ENCODE peak calls at places on chromosome 17, in six cellular contexts. S is CD4-positive, CD25-positive, alpha-beta regulatory T cell; O is keratinocyte; H is tibial artery; J is cardiac muscle cell; F is MM.1S. G is an unnamed sample.

GRCh38 chr17:48636177-48637018 is 10.2 kb upstream of the HOXB9 start:
- DNase-seq in O (no peak), J (peak; percentile 66), S (no peak), H (peak; percentile 52), F (peak; percentile 96), G (peak; percentile 97)

GRCh38 chr17:40451420-40451819 is 8.2 kb downstream of the IGFBP4 start:
- DNase-seq in S (no peak), H (peak; percentile 89), F (no peak), J (peak; percentile 98), O (no peak), G (no peak)

GRCh38 chr17:15406081-15406480 is 61.3 kb downstream of the CDRT4 start:
- DNase-seq in F (no peak), J (peak; percentile 40), H (no peak), S (no peak), O (no peak), G (peak; percentile 73)

GRCh38 chr17:72606656-72607055 is 485.8 kb downstream of the SLC39A11 start:
- DNase-seq in J (no peak), O (no peak), F (no peak), S (no peak), H (no peak), G (no peak)

GRCh38 chr17:55887531-55887930 is 136.7 kb downstream of the PCTP start:
- DNase-seq in O (no peak), H (no peak), J (no peak), S (no peak), F (no peak), G (no peak)

GRCh38 chr17:39604911-39605491 is 2.7 kb downstream of the NEUROD2 start:
- DNase-seq in J (no peak), H (no peak), F (no peak), S (no peak), O (no peak), G (no peak)

GRCh38 chr17:35953720-35954119 is 10.2 kb upstream of the LYZL6 start:
- DNase-seq in O (no peak), J (no peak), S (no peak), H (no peak), F (no peak), G (no peak)

GRCh38 chr17:15048933-15049539 is 216.1 kb downstream of the PMP22 start:
- DNase-seq in H (no peak), F (no peak), S (no peak), J (no peak), O (no peak), G (no peak)

GRCh38 chr17:41322264-41322902 is 6.9 kb upstream of the KRTAP17-1 start:
- DNase-seq in J (peak; percentile 67), F (peak; percentile 58), O (no peak), H (no peak), S (peak; percentile 64), G (peak; percentile 54)

GRCh38 chr17:75902406-75902805 is 2.3 kb downstream of the MRPL38 start:
- DNase-seq in S (no peak), J (no peak), F (no peak), O (no peak), H (no peak), G (no peak)

GRCh38 chr17:18027280-18027679 is 11.7 kb downstream of the ATPAF2 start:
- DNase-seq in O (no peak), H (no peak), S (no peak), J (peak; percentile 19), F (no peak), G (no peak)

GRCh38 chr17:18031955-18032354 is 7.0 kb downstream of the ATPAF2 start:
- DNase-seq in F (no peak), J (peak; percentile 49), S (no peak), O (no peak), H (no peak), G (no peak)

GRCh38 chr17:18026408-18026776 is 12.6 kb downstream of the ATPAF2 start:
- DNase-seq in H (no peak), F (no peak), J (peak; percentile 88), S (no peak), O (no peak), G (no peak)

GRCh38 chr17:18028114-18028513 is 10.9 kb downstream of the ATPAF2 start:
- DNase-seq in O (no peak), S (no peak), F (no peak), J (no peak), H (no peak), G (no peak)

GRCh38 chr17:18028684-18029540 is 10.1 kb downstream of the ATPAF2 start:
- DNase-seq in O (no peak), F (no peak), H (no peak), J (no peak), S (no peak), G (no peak)
- H3K27ac ChIP-seq in O (peak overlapping the region; percentile 10), F (no peak overlapping the region), H (no peak overlapping the region), J (peak overlapping the region; percentile 90), S (no peak overlapping the region), G (no peak overlapping the region)

GRCh38 chr17:33201255-33201654 is 91.8 kb downstream of the ASIC2 start:
- DNase-seq in H (no peak), J (no peak), F (no peak), O (no peak), S (no peak), G (no peak)

GRCh38 chr17:33202796-33203195 is 90.3 kb downstream of the ASIC2 start:
- DNase-seq in O (no peak), S (no peak), H (no peak), F (no peak), J (no peak), G (no peak)

GRCh38 chr17:33202011-33202410 is 91.1 kb downstream of the ASIC2 start:
- DNase-seq in O (no peak), J (no peak), S (no peak), F (no peak), H (no peak), G (no peak)

GRCh38 chr17:33200116-33200515 is 93.0 kb downstream of the ASIC2 start:
- DNase-seq in F (no peak), S (no peak), H (no peak), J (no peak), O (no peak), G (no peak)

GRCh38 chr17:33200587-33200986 is 92.5 kb downstream of the ASIC2 start:
- DNase-seq in J (no peak), H (no peak), S (no peak), F (no peak), O (no peak), G (peak; percentile 7)
- H3K4me3 ChIP-seq in J (no peak overlapping the region), H (no peak overlapping the region), S (no peak overlapping the region), F (no peak overlapping the region), O (no peak overlapping the region), G (no peak overlapping the region)

GRCh38 chr17:57988301-57989010 is 402 bp upstream of the VEZF1 start:
- DNase-seq in F (peak; percentile 67), O (no peak), H (peak; percentile 66), S (peak; percentile 76), J (peak; percentile 75), G (peak; percentile 78)
- H3K4me1 ChIP-seq in F (peaks cover 15% of the 10 kb centered on the region), O (peaks cover 27% of the 10 kb centered on the region), H (peaks cover 20% of the 10 kb centered on the region), S (peaks cover 46% of the 10 kb centered on the region), J (peaks cover 48% of the 10 kb centered on the region), G (peaks cover 45% of the 10 kb centered on the region)

DNA sequence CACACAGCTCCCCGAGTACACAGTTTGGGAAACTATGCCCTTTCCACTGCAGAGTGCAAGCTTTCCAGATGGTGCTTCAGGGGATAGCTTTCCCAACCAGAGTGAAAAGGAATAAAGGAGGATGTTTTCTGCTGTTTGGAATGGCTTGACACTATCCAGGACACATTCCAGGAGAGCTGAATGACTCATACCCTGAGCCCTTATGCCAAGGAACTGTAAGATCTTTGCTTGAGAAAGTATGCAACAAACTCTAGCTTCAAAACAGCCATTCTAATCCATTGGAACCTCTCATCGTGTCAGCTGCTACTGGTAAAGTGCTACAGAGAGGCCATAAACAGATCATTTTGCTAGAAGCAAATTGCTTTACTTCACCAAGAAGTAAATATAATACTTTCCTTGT is 33.6 kb downstream of the ANKFY1 start:
- DNase-seq in F (no peak), H (peak; percentile 71), J (peak; percentile 99), S (no peak), O (no peak), G (peak; percentile 26)
- H3K27ac ChIP-seq in F (no peak overlapping the region), H (peak overlapping the region; percentile 80), J (peak overlapping the region; percentile 95), S (no peak overlapping the region), O (peak overlapping the region; percentile 10), G (peak overlapping the region; percentile 11)

GRCh38 chr17:74431568-74432483 is at the start of gene GPRC5C:
- DNase-seq in H (peak; percentile 81), S (no peak), O (no peak), F (no peak), J (peak; percentile 84), G (no peak)

GRCh38 chr17:74430706-74431567 is 951 bp upstream of the GPRC5C start:
- DNase-seq in O (no peak), F (no peak), J (peak; percentile 96), H (peak; percentile 87), S (no peak), G (no peak)

GRCh38 chr17:74429604-74430384 is 2.1 kb upstream of the GPRC5C start:
- DNase-seq in J (no peak), H (no peak), S (no peak), F (no peak), O (no peak), G (no peak)

GRCh38 chr17:74432484-74433391 is 850 bp downstream of the GPRC5C start:
- DNase-seq in O (no peak), J (no peak), S (no peak), H (no peak), F (no peak), G (no peak)

DNA sequence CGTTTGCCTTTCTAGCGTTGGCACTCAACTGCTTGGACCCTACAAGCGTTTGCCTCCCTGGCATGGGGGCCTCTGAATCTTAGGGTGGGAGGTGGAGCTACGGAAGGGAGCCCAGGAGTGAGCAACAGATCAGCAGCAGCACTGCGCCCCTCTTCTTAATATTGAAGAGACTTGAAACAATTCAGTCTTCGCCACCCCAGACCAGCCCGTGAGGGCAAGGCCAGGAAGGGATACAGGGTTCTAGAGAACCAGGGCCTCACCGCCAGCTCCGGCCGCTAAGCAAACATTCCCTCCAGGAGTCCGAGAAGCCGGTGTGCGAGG is 1.5 kb upstream of the GPRC5C start:
- DNase-seq in H (no peak), J (no peak), F (no peak), S (no peak), O (no peak), G (no peak)
- H3K4me3 ChIP-seq in H (peak overlapping the region; percentile 91), J (peak overlapping the region; percentile 79), F (no peak overlapping the region), S (no peak overlapping the region), O (peak overlapping the region; percentile 58), G (no peak overlapping the region)

DNA sequence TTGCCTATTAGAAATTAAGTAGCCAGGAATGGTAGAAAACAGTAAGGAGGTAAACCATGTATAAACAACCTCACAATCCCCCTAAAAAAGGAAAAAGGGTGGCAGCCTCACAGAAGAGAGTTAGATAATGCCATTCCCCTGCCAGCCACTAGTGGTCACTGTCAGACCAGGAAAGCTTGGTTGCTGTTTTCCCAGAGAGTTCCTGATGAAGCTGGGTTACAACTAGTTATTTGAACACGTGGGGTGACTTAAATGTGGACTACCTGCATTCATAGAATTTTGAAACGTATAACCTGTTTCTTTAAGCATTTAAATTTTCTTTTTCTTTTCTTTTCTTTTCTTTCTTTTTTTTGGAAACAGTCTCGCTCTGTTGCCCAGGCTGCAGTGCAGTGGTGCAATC is 5.8 kb downstream of the GPRC5C start:
- DNase-seq in F (no peak), S (no peak), J (no peak), H (no peak), O (no peak), G (no peak)
- H3K4me1 ChIP-seq in F (no peaks in the 10 kb centered on the region), S (no peaks in the 10 kb centered on the region), J (peaks cover 23% of the 10 kb centered on the region), H (peaks cover 28% of the 10 kb centered on the region), O (peaks cover 8% of the 10 kb centered on the region), G (no peaks in the 10 kb centered on the region)